ENCODE peak calls at places on chromosomes 7 and 10, in ten cellular contexts. Y is CD8-positive, alpha-beta T cell; D is hepatocyte; R is endothelial cell of umbilical vein; B is spleen; P is cardiac muscle cell; F is colonic mucosa; O is heart left ventricle; J is thyroid gland; U is tibial nerve. X is an unnamed sample.

GRCh38 chr7:116524609-116525297 is at the start of gene CAV1:
- DNase-seq in F (peak; percentile 61), D (peak; percentile 78), U (peak; percentile 75), Y (no peak), J (peak; percentile 85), O (peak; percentile 94), P (peak; percentile 56), R (peak; percentile 96), B (peak; percentile 89), X (peak; percentile 77)

GRCh38 chr7:155985518-155986427 is 173.5 kb upstream of the SHH start:
- DNase-seq in R (no peak), J (no peak), P (no peak), D (no peak), U (no peak), Y (no peak), B (no peak), F (no peak), O (no peak), X (no peak)

GRCh38 chr7:127650842-127651555 is 995 bp upstream of the SND1 start:
- DNase-seq in U (no peak), Y (no peak), F (no peak), B (peak; percentile 81), P (no peak), R (no peak), J (peak; percentile 17), O (no peak), D (no peak), X (peak; percentile 7)

GRCh38 chr7:16298221-16298620 is 123.1 kb downstream of the CRPPA start:
- DNase-seq in J (no peak), F (no peak), B (no peak), R (no peak), O (no peak), Y (no peak), P (no peak), U (no peak), D (no peak), X (no peak)

GRCh38 chr10:44882146-44882720 is 28.9 kb upstream of the TMEM72 start:
- DNase-seq in P (no peak), U (no peak), O (no peak), D (no peak), Y (no peak), B (no peak), J (peak; percentile 93), F (no peak), R (no peak), X (no peak)

GRCh38 chr7:1530946-1531262 is 402 bp downstream of the MAFK start:
- DNase-seq in J (no peak), U (no peak), B (no peak), R (no peak), D (peak; percentile 49), Y (no peak), O (no peak), F (no peak), P (no peak), X (no peak)

GRCh38 chr10:129963831-129964501 is at the start of gene EBF3:
- DNase-seq in O (peak; percentile 88), U (peak; percentile 85), J (peak; percentile 62), P (peak; percentile 89), R (peak; percentile 48), B (peak; percentile 74), F (peak; percentile 55), Y (no peak), D (peak; percentile 82), X (peak; percentile 68)

GRCh38 chr10:123974406-123974805 is 82.8 kb upstream of the CPXM2 start:
- DNase-seq in P (no peak), F (peak; percentile 53), U (no peak), Y (no peak), R (peak; percentile 6), O (no peak), D (peak; percentile 43), J (no peak), B (no peak), X (no peak)

GRCh38 chr10:63711866-63712716 is 190.9 kb downstream of the REEP3 start:
- DNase-seq in R (peak; percentile 96), B (no peak), D (peak; percentile 84), Y (no peak), U (peak; percentile 87), O (peak; percentile 98), F (peak; percentile 97), J (peak; percentile 100), P (no peak), X (peak; percentile 92)
- H3K4me1 ChIP-seq in R (peaks cover 49% of the 10 kb centered on the region), B (peaks cover 13% of the 10 kb centered on the region), D (peaks cover 34% of the 10 kb centered on the region), Y (no peaks in the 10 kb centered on the region), U (peaks cover 45% of the 10 kb centered on the region), O (peaks cover 15% of the 10 kb centered on the region), F (peaks cover 23% of the 10 kb centered on the region), J (peaks cover 44% of the 10 kb centered on the region), P (peaks cover 31% of the 10 kb centered on the region), X (peaks cover 31% of the 10 kb centered on the region)

GRCh38 chr10:103090911-103091310 is 102.2 kb downstream of the NT5C2 start:
- DNase-seq in J (no peak), Y (no peak), B (no peak), U (no peak), P (no peak), D (no peak), O (no peak), R (no peak), F (no peak), X (no peak)

GRCh38 chr10:103095005-103095404 is 98.1 kb downstream of the NT5C2 start:
- DNase-seq in J (no peak), O (no peak), R (no peak), P (no peak), U (no peak), D (no peak), B (no peak), F (no peak), Y (no peak), X (no peak)

GRCh38 chr10:103100620-103101019 is 92.5 kb downstream of the NT5C2 start:
- DNase-seq in R (no peak), B (no peak), O (no peak), U (no peak), D (no peak), P (no peak), F (no peak), J (no peak), Y (no peak), X (no peak)

GRCh38 chr10:103096130-103096529 is 96.9 kb downstream of the NT5C2 start:
- DNase-seq in D (no peak), R (no peak), O (no peak), J (no peak), B (no peak), F (no peak), P (no peak), U (no peak), Y (no peak), X (no peak)
- H3K36me3 ChIP-seq in D (no peaks in the 10 kb centered on the region), R (peaks cover 47% of the 10 kb centered on the region), O (peaks cover 81% of the 10 kb centered on the region), J (peaks cover 71% of the 10 kb centered on the region), B (peaks cover 100% of the 10 kb centered on the region), F (peaks cover 3% of the 10 kb centered on the region), P (peaks cover 85% of the 10 kb centered on the region), U (no peaks in the 10 kb centered on the region), Y (peaks cover 32% of the 10 kb centered on the region), X (no peaks in the 10 kb centered on the region)

DNA sequence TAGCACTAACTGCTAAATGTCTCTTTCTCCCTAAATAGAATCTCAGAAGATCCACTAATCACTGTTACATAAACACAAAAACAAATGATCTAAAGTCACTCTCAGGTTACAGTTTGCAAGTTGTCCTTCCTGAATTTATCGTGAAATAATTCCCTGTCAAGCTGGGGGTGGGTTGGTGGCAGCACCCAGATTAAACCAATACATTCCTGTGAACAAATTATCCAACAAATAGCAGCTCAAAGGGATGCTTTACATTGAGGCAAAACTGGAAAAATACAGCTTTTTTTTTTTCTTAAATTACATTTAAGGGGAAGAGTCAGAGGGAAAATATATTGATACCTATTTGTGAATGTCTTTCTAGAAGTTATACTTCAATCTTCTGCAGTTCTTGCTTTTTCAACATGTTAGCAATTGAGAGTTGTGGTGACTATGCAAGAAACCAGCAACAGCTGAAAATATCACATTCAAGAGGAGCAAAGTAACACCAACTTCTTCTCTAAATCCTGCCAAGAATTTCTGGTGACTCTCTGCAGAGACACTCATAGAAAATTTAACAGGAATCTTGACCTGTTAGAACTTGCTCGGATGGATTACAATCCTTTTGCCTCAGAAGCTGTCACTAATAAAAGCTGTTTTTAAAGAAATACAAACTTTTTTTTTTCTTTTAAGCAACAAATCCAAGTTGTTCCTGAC is 18.9 kb downstream of the LMOD2 start:
- DNase-seq in B (no peak), P (no peak), D (no peak), F (no peak), Y (no peak), U (no peak), O (no peak), R (no peak), J (no peak), X (no peak)
- H3K4me1 ChIP-seq in B (no peaks in the 10 kb centered on the region), P (peaks cover 19% of the 10 kb centered on the region), D (peaks cover 10% of the 10 kb centered on the region), F (no peaks in the 10 kb centered on the region), Y (no peaks in the 10 kb centered on the region), U (peaks cover 22% of the 10 kb centered on the region), O (no peaks in the 10 kb centered on the region), R (no peaks in the 10 kb centered on the region), J (peaks cover 15% of the 10 kb centered on the region), X (no peaks in the 10 kb centered on the region)

GRCh38 chr7:8455426-8455825 is 22.0 kb downstream of the NXPH1 start:
- DNase-seq in B (no peak), R (no peak), P (no peak), F (no peak), D (no peak), U (no peak), O (no peak), J (no peak), Y (no peak), X (no peak)
- H3K36me3 ChIP-seq in B (no peaks in the 10 kb centered on the region), R (no peaks in the 10 kb centered on the region), P (no peaks in the 10 kb centered on the region), F (no peaks in the 10 kb centered on the region), D (no peaks in the 10 kb centered on the region), U (no peaks in the 10 kb centered on the region), O (no peaks in the 10 kb centered on the region), J (no peaks in the 10 kb centered on the region), Y (no peaks in the 10 kb centered on the region), X (no peaks in the 10 kb centered on the region)

X was measured in mucosa of descending colon.